ENCODE peak calls at places on chromosome 10, in eight cellular contexts. One of them, this sample, is unnamed.
A peak's percentile ranks its signal among the peaks of the same experiment; 100 is the strongest.

GRCh38 chr10:62327897-62328296 is 46.3 kb upstream of the ZNF365 start:
- ATAC-seq in activated naive CD8-positive, alpha-beta T cell treated with anti-CD3 and anti-CD28 coated beads, Interleukin-2, amount 10 ng/mL, durations not matched to agents 7 days and 5 days: no peak
- ATAC-seq in activated CD8-positive, alpha-beta T cell treated with anti-CD3 and anti-CD28 coated beads for 36 hours: no peak
- ATAC-seq in upper lobe of left lung: no peak
- ATAC-seq in CD4-positive, CD25-positive, alpha-beta regulatory T cell: no peak
- ATAC-seq in CD8-positive, alpha-beta T cell: no peak
- ATAC-seq in thoracic aorta: no peak
- ATAC-seq in activated B cell treated with CpG ODN at 0.5 μM for 24 hours: no peak
- ATAC-seq in this sample: no peak

GRCh38 chr10:18699849-18700554 is 40.8 kb downstream of the ARL5B start:
- ATAC-seq in CD4-positive, CD25-positive, alpha-beta regulatory T cell: no peak
- ATAC-seq in thoracic aorta: no peak
- ATAC-seq in activated CD8-positive, alpha-beta T cell treated with anti-CD3 and anti-CD28 coated beads for 36 hours: no peak
- ATAC-seq in activated naive CD8-positive, alpha-beta T cell treated with anti-CD3 and anti-CD28 coated beads, Interleukin-2, amount 10 ng/mL, durations not matched to agents 7 days and 5 days: no peak
- ATAC-seq in CD8-positive, alpha-beta T cell: no peak
- ATAC-seq in activated B cell treated with CpG ODN at 0.5 μM for 24 hours: no peak
- ATAC-seq in upper lobe of left lung: no peak
- ATAC-seq in this sample: no peak

GRCh38 chr10:30742471-30742870 is 112.9 kb upstream of the LYZL2 start:
- ATAC-seq in activated naive CD8-positive, alpha-beta T cell treated with anti-CD3 and anti-CD28 coated beads, Interleukin-2, amount 10 ng/mL, durations not matched to agents 7 days and 5 days: no peak
- ATAC-seq in upper lobe of left lung: no peak
- ATAC-seq in CD4-positive, CD25-positive, alpha-beta regulatory T cell: peak; percentile 41
- ATAC-seq in CD8-positive, alpha-beta T cell: no peak
- ATAC-seq in activated B cell treated with CpG ODN at 0.5 μM for 24 hours: peak; percentile 79
- ATAC-seq in thoracic aorta: no peak
- ATAC-seq in activated CD8-positive, alpha-beta T cell treated with anti-CD3 and anti-CD28 coated beads for 36 hours: peak; percentile 75
- ATAC-seq in this sample: no peak

GRCh38 chr10:101682172-101682825 is 12.7 kb downstream of the FBXW4 start:
- ATAC-seq in activated B cell treated with CpG ODN at 0.5 μM for 24 hours: no peak
- ATAC-seq in activated CD8-positive, alpha-beta T cell treated with anti-CD3 and anti-CD28 coated beads for 36 hours: no peak
- ATAC-seq in thoracic aorta: no peak
- ATAC-seq in activated naive CD8-positive, alpha-beta T cell treated with anti-CD3 and anti-CD28 coated beads, Interleukin-2, amount 10 ng/mL, durations not matched to agents 7 days and 5 days: no peak
- ATAC-seq in upper lobe of left lung: no peak
- ATAC-seq in CD8-positive, alpha-beta T cell: no peak
- ATAC-seq in CD4-positive, CD25-positive, alpha-beta regulatory T cell: no peak
- ATAC-seq in this sample: no peak

GRCh38 chr10:131198843-131199242 is 112.7 kb downstream of the TCERG1L start:
- ATAC-seq in CD8-positive, alpha-beta T cell: no peak
- ATAC-seq in CD4-positive, CD25-positive, alpha-beta regulatory T cell: no peak
- ATAC-seq in thoracic aorta: no peak
- ATAC-seq in upper lobe of left lung: no peak
- ATAC-seq in activated naive CD8-positive, alpha-beta T cell treated with anti-CD3 and anti-CD28 coated beads, Interleukin-2, amount 10 ng/mL, durations not matched to agents 7 days and 5 days: no peak
- ATAC-seq in activated B cell treated with CpG ODN at 0.5 μM for 24 hours: no peak
- ATAC-seq in activated CD8-positive, alpha-beta T cell treated with anti-CD3 and anti-CD28 coated beads for 36 hours: no peak
- ATAC-seq in this sample: no peak

GRCh38 chr10:58590152-58590551 is 77.5 kb downstream of the BICC1 start:
- ATAC-seq in upper lobe of left lung: peak; percentile 74
- ATAC-seq in thoracic aorta: peak; percentile 64
- ATAC-seq in CD8-positive, alpha-beta T cell: no peak
- ATAC-seq in activated naive CD8-positive, alpha-beta T cell treated with anti-CD3 and anti-CD28 coated beads, Interleukin-2, amount 10 ng/mL, durations not matched to agents 7 days and 5 days: no peak
- ATAC-seq in activated B cell treated with CpG ODN at 0.5 μM for 24 hours: no peak
- ATAC-seq in activated CD8-positive, alpha-beta T cell treated with anti-CD3 and anti-CD28 coated beads for 36 hours: no peak
- ATAC-seq in CD4-positive, CD25-positive, alpha-beta regulatory T cell: no peak
- ATAC-seq in this sample: peak; percentile 98

GRCh38 chr10:18343573-18343972 is 203.3 kb downstream of the CACNB2 start:
- ATAC-seq in activated naive CD8-positive, alpha-beta T cell treated with anti-CD3 and anti-CD28 coated beads, Interleukin-2, amount 10 ng/mL, durations not matched to agents 7 days and 5 days: no peak
- ATAC-seq in thoracic aorta: no peak
- ATAC-seq in activated CD8-positive, alpha-beta T cell treated with anti-CD3 and anti-CD28 coated beads for 36 hours: no peak
- ATAC-seq in CD8-positive, alpha-beta T cell: no peak
- ATAC-seq in upper lobe of left lung: no peak
- ATAC-seq in CD4-positive, CD25-positive, alpha-beta regulatory T cell: no peak
- ATAC-seq in activated B cell treated with CpG ODN at 0.5 μM for 24 hours: no peak
- ATAC-seq in this sample: no peak

GRCh38 chr10:79610601-79611191 is at the start of gene SFTPA1:
- ATAC-seq in CD8-positive, alpha-beta T cell: no peak
- ATAC-seq in thoracic aorta: no peak
- ATAC-seq in upper lobe of left lung: peak; percentile 72
- ATAC-seq in activated B cell treated with CpG ODN at 0.5 μM for 24 hours: no peak
- ATAC-seq in CD4-positive, CD25-positive, alpha-beta regulatory T cell: no peak
- ATAC-seq in activated naive CD8-positive, alpha-beta T cell treated with anti-CD3 and anti-CD28 coated beads, Interleukin-2, amount 10 ng/mL, durations not matched to agents 7 days and 5 days: no peak
- ATAC-seq in activated CD8-positive, alpha-beta T cell treated with anti-CD3 and anti-CD28 coated beads for 36 hours: no peak
- ATAC-seq in this sample: no peak

GRCh38 chr10:49135575-49136313 is 1.9 kb upstream of the FAM170B start:
- ATAC-seq in activated B cell treated with CpG ODN at 0.5 μM for 24 hours: peak; percentile 82
- ATAC-seq in upper lobe of left lung: no peak
- ATAC-seq in CD4-positive, CD25-positive, alpha-beta regulatory T cell: no peak
- ATAC-seq in thoracic aorta: peak; percentile 67
- ATAC-seq in activated naive CD8-positive, alpha-beta T cell treated with anti-CD3 and anti-CD28 coated beads, Interleukin-2, amount 10 ng/mL, durations not matched to agents 7 days and 5 days: no peak
- ATAC-seq in CD8-positive, alpha-beta T cell: peak; percentile 20
- ATAC-seq in activated CD8-positive, alpha-beta T cell treated with anti-CD3 and anti-CD28 coated beads for 36 hours: no peak
- ATAC-seq in this sample: no peak

GRCh38 chr10:35216303-35216905 is 89.8 kb downstream of the CREM start:
- ATAC-seq in thoracic aorta: no peak
- ATAC-seq in upper lobe of left lung: peak; percentile 64
- ATAC-seq in CD4-positive, CD25-positive, alpha-beta regulatory T cell: no peak
- ATAC-seq in activated naive CD8-positive, alpha-beta T cell treated with anti-CD3 and anti-CD28 coated beads, Interleukin-2, amount 10 ng/mL, durations not matched to agents 7 days and 5 days: peak; percentile 66
- ATAC-seq in activated CD8-positive, alpha-beta T cell treated with anti-CD3 and anti-CD28 coated beads for 36 hours: peak; percentile 56
- ATAC-seq in CD8-positive, alpha-beta T cell: no peak
- ATAC-seq in activated B cell treated with CpG ODN at 0.5 μM for 24 hours: no peak
- ATAC-seq in this sample: no peak

This sample was measured in SK-N-SH treated with all-trans-retinoic acid at 6 μM for 48 hours.